ENCODE peak calls at places on chromosomes 13 and 19, in ten cellular contexts. F is ascending aorta, O is PC-9, C is cardiac muscle cell, W is dorsolateral prefrontal cortex, Z is heart right ventricle, T is psoas muscle, X is H9, L is uterus, G is upper lobe of left lung. H is an unnamed sample.

GRCh38 chr13:101624210-101624922 is 171.9 kb downstream of the ITGBL1 start:
- DNase-seq in Z (no peak), X (peak; percentile 36), C (no peak), T (no peak), W (no peak), G (no peak), O (no peak), F (no peak), L (no peak), H (no peak)

GRCh38 chr19:11578342-11579142 is 1.1 kb upstream of the ACP5 start:
- DNase-seq in C (peak; percentile 20), L (peak; percentile 46), O (peak; percentile 17), F (no peak), G (peak; percentile 89), W (no peak), T (peak; percentile 44), X (peak; percentile 56), Z (peak; percentile 46), H (no peak)

GRCh38 chr19:46818812-46819211 is 30.4 kb upstream of the SLC1A5 start:
- DNase-seq in T (no peak), X (peak; percentile 43), F (no peak), G (no peak), W (no peak), O (no peak), L (no peak), C (no peak), Z (no peak), H (no peak)

GRCh38 chr13:50645092-50645491 is 198.4 kb downstream of the DLEU7 start:
- DNase-seq in G (no peak), C (no peak), O (no peak), L (no peak), F (no peak), Z (no peak), X (no peak), T (no peak), W (no peak), H (no peak)

GRCh38 chr13:33174491-33174890 is 111.1 kb downstream of the STARD13 start:
- DNase-seq in C (no peak), O (no peak), G (no peak), X (no peak), L (no peak), W (no peak), F (no peak), T (no peak), Z (no peak), H (no peak)

GRCh38 chr13:93927431-93927830 is 552.1 kb downstream of the DCT start:
- DNase-seq in T (no peak), Z (no peak), O (no peak), G (no peak), W (no peak), L (no peak), C (no peak), F (no peak), X (no peak), H (no peak)

GRCh38 chr13:23086951-23087350 is 93.8 kb upstream of the SGCG start:
- DNase-seq in F (no peak), Z (no peak), L (no peak), T (no peak), C (no peak), W (no peak), O (no peak), X (no peak), G (no peak), H (no peak)

GRCh38 chr19:710767-711166 is 2.0 kb downstream of the PALM start:
- DNase-seq in C (no peak), F (no peak), G (peak; percentile 74), W (no peak), X (no peak), L (no peak), O (no peak), T (no peak), Z (no peak), H (no peak)

GRCh38 chr19:17282488-17283256 is 971 bp downstream of the ANKLE1 start:
- DNase-seq in O (peak; percentile 88), X (peak; percentile 92), C (peak; percentile 93), Z (peak; percentile 86), W (peak; percentile 76), G (peak; percentile 97), F (peak; percentile 87), L (peak; percentile 76), T (peak; percentile 83), H (peak; percentile 67)

GRCh38 chr19:17279436-17279835 is 2.3 kb upstream of the ANKLE1 start:
- DNase-seq in L (no peak), T (no peak), W (no peak), X (no peak), G (no peak), C (no peak), O (no peak), F (no peak), Z (no peak), H (no peak)

GRCh38 chr19:17283504-17283996 is 1.8 kb downstream of the ANKLE1 start:
- DNase-seq in O (no peak), W (no peak), Z (no peak), X (no peak), L (no peak), C (no peak), T (no peak), G (no peak), F (no peak), H (no peak)

GRCh38 chr19:17285415-17286135 is 3.9 kb downstream of the ANKLE1 start:
- DNase-seq in X (no peak), W (no peak), G (no peak), C (no peak), Z (no peak), L (no peak), O (no peak), F (no peak), T (no peak), H (no peak)

DNA sequence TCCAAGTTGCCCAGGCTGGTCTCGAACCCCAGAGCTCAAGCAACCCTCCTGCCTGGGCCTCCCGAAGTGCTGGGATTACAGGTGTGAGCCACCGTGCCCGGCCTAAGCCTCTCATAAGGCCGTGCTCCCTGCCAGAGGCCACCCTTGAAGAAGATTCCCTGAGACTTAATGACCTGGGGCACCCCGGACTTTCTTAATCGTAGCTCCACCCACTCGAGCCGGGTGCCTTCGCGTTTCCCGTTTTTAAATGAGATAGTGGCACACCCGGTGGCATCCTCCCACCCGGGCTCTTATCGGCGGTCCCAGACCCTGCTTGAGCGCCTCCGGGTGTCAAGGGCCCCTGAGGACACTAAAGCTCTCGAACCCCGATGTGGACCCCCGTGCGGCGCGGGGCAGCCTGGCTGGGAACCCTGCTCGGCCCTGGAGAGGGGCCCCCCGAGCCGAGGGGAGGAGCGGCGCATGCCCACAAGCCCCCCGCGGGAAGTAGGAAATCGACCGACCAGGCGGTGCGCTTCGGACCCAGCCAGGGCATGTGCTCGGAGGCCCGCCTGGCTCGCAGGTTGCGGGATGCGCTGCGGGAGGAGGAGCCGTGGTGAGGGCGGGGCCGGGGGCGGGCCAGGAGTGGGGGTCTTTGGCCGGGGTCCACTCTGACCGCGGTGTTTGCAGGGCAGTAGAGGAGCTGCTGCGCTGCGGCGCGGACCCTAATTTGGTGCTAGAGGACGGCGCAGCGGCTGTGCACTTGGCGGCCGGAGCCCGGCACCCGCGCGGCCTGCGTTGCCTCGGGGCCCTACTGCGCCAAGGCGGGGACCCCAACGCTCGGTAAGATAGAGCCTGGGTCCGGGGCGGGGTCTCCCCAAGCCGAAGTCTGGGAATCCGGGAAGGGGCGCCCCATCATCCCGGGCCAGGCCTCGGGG is at the start of gene ANKLE1:
- DNase-seq in F (no peak), C (peak; percentile 50), X (peak; percentile 77), W (no peak), L (no peak), T (no peak), O (no peak), G (peak; percentile 89), Z (peak; percentile 29), H (no peak)
- H3K27ac ChIP-seq in F (no peak within 1 kb of the TSS), C (no peak within 1 kb of the TSS), X (no peak within 1 kb of the TSS), W (no peak within 1 kb of the TSS), L (no peak within 1 kb of the TSS), T (no peak within 1 kb of the TSS), O (no peak within 1 kb of the TSS), G (peak within 1 kb of the TSS; percentile 24), Z (no peak within 1 kb of the TSS), H (no peak within 1 kb of the TSS)

DNA sequence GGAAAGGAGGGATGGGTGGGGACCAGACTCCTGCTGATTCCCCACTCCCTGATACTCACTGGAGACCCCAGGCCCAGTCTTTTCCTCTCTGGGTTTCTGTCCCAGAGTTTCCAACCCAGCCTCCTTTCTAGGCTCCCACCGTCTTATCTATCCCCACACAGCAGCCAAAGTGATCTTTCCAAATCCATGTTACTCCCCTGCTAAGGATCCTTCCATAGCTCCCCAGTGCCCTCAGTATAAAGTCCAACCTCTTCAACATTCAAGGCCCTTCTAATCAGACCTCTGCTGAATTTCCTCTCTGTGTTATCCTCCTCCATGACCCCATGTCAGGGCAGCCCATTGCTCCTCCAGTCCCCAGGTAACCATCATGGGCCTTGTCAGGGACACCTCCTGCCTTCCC is 1.3 kb upstream of the TGFB1 start:
- DNase-seq in F (no peak), X (no peak), C (no peak), G (no peak), O (no peak), W (no peak), L (no peak), T (no peak), Z (no peak), H (no peak)
- H3K27ac ChIP-seq in F (no peak overlapping the region), X (no peak overlapping the region), C (no peak overlapping the region), G (peak overlapping the region; percentile 89), O (no peak overlapping the region), W (no peak overlapping the region), L (peak overlapping the region; percentile 96), T (no peak overlapping the region), Z (no peak overlapping the region), H (no peak overlapping the region)

GRCh38 chr13:43687038-43687437 is 99.7 kb downstream of the ENOX1 start:
- DNase-seq in X (no peak), F (no peak), Z (no peak), W (no peak), C (no peak), O (no peak), L (no peak), G (no peak), T (no peak), H (no peak)

GRCh38 chr13:43688230-43688907 is 98.4 kb downstream of the ENOX1 start:
- DNase-seq in C (no peak), G (no peak), W (no peak), O (no peak), X (no peak), T (no peak), Z (no peak), F (no peak), L (no peak), H (no peak)

GRCh38 chr13:43686557-43686956 is 100.2 kb downstream of the ENOX1 start:
- DNase-seq in O (peak; percentile 8), Z (peak; percentile 27), F (no peak), G (no peak), X (no peak), T (peak; percentile 44), C (no peak), L (peak; percentile 46), W (no peak), H (no peak)

GRCh38 chr13:43682698-43683097 is 104.1 kb downstream of the ENOX1 start:
- DNase-seq in G (no peak), Z (no peak), O (no peak), L (no peak), X (no peak), F (no peak), C (no peak), W (no peak), T (no peak), H (no peak)

DNA sequence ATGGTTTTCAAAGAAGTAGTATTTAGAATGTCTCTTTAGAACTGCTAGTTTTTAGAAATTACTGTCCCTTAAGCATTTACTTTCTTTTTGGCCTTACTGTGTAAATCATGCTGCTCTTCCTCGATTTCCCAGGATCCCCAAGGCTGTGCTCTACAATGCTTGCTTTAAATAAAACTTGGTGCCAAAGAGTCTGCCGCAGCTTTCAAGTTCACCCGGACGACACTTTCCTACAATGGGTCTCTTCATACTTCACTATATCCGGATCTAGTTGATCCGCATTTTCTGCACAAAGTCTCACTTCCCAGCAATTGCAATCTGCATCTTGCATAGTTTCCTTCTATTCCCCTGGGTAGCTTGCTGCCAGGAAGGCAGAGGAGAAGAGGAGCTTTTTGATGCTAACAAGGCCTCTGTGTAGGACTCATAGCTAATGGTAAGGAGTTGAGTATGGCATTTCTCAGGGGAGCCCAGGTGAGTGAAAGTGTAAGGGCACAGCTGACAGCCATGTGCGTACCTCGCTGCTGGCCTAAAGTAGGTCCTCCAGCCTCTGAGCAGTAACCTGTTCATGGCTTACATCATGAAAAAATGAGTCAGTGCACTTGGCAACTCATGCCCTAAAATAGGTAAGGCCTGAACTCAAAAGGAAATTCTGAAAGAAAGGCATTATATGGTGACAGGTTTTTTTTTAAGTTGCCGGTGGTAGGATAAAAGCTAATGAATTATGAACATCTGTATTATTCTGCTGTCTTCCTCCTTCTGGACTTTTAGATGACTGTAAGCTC is 101.6 kb downstream of the ENOX1 start:
- DNase-seq in W (no peak), Z (no peak), T (no peak), X (no peak), O (no peak), L (no peak), F (no peak), C (no peak), G (no peak), H (no peak)
- H3K27ac ChIP-seq in W (no peak overlapping the region), Z (peak overlapping the region; percentile 73), T (no peak overlapping the region), X (no peak overlapping the region), O (no peak overlapping the region), L (no peak overlapping the region), F (no peak overlapping the region), C (no peak overlapping the region), G (no peak overlapping the region), H (no peak overlapping the region)

DNA sequence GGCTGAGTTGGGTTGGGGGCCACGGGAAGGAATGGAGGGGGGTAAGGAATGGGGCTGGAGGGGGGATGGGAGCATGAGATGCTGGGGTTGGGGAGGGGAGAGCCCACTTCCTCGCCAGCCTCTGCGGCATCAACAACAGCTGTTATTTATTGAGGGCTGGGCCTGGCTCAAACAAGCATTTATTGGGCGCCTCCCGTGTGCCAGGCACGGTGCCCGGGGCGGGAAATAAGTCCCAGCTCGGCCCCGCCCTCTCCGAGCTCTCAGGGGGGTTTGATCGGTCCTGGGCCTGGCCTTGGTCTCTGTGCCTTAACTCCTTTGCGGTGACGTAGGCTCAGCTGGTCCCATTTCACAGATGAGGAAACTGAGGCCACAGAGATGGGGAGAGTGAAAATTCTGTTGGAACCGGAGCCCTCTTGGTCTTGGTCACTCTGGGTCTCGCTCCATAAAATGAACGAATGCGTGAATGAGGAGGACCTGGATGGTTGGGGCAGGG is 922 bp upstream of the ADAMTS10 start:
- DNase-seq in L (peak; percentile 31), T (peak; percentile 48), O (no peak), F (no peak), W (no peak), Z (peak; percentile 55), G (peak; percentile 78), C (no peak), X (no peak), H (no peak)
- H3K27ac ChIP-seq in L (peak overlapping the region; percentile 88), T (no peak overlapping the region), O (no peak overlapping the region), F (peak overlapping the region; percentile 94), W (peak overlapping the region; percentile 10), Z (peak overlapping the region; percentile 37), G (peak overlapping the region; percentile 64), C (no peak overlapping the region), X (no peak overlapping the region), H (no peak overlapping the region)

H was measured in substantia nigra.